ENCODE peak calls at places on chromosomes 16 and 17, in five cellular contexts. J is suprapubic skin, E is right lobe of liver, R is A549, I is breast epithelium. X is an unnamed sample.

GRCh38 chr16:74726736-74727135 is 26.1 kb upstream of the MLKL start:
- DNase-seq in R (peak; percentile 72), J (no peak), I (no peak), E (no peak), X (no peak)

GRCh38 chr17:57441270-57441600 is 184.9 kb downstream of the MSI2 start:
- DNase-seq in E (no peak), I (no peak), J (no peak), R (no peak), X (no peak)

GRCh38 chr17:9632741-9633140 is 12.6 kb upstream of the USP43 start:
- DNase-seq in R (no peak), E (no peak), J (no peak), I (no peak), X (no peak)

GRCh38 chr17:337866-338265 is 14.7 kb downstream of the RPH3AL start:
- DNase-seq in I (no peak), J (no peak), E (peak; percentile 40), R (no peak), X (no peak)

GRCh38 chr17:3980381-3980975 is 16.2 kb upstream of the ATP2A3 start:
- DNase-seq in R (no peak), I (no peak), E (peak; percentile 24), J (no peak), X (no peak)

GRCh38 chr17:7834554-7834890 is 505 bp downstream of the KDM6B start:
- DNase-seq in I (peak; percentile 54), E (peak; percentile 87), J (no peak), R (peak; percentile 76), X (peak; percentile 67)

GRCh38 chr16:66152841-66153525 is 213.5 kb upstream of the CDH5 start:
- DNase-seq in I (no peak), E (no peak), J (no peak), R (peak; percentile 4), X (no peak)

GRCh38 chr17:22469101-22469880 is 777.0 kb downstream of the KCNJ18 start:
- DNase-seq in R (no peak), J (no peak), E (no peak), I (no peak), X (no peak)

GRCh38 chr17:42554250-42555121 is 1.8 kb downstream of the HSD17B1 start:
- DNase-seq in I (peak; percentile 82), R (peak; percentile 82), J (peak; percentile 93), E (peak; percentile 92), X (peak; percentile 91)

GRCh38 chr16:11768850-11769249 is 26.2 kb upstream of the TXNDC11 start:
- DNase-seq in J (no peak), R (no peak), E (no peak), I (no peak), X (no peak)

GRCh38 chr16:31138621-31139578 is 3.4 kb upstream of the PRSS8 start:
- DNase-seq in E (no peak), J (no peak), R (peak; percentile 64), I (peak; percentile 85), X (peak; percentile 94)

GRCh38 chr16:88320947-88321634 is 61.7 kb upstream of the ZNF469 start:
- DNase-seq in R (peak; percentile 60), J (no peak), I (no peak), E (no peak), X (no peak)

GRCh38 chr17:34763727-34764665 is 184.6 kb downstream of the TMEM132E start:
- DNase-seq in E (peak; percentile 18), J (peak; percentile 34), I (no peak), R (no peak), X (no peak)

GRCh38 chr16:10752843-10753523 is 9.3 kb downstream of the NUBP1 start:
- DNase-seq in J (no peak), I (no peak), R (no peak), E (no peak), X (peak; percentile 22)

GRCh38 chr17:81338301-81339179 is 43.4 kb upstream of the SLC38A10 start:
- DNase-seq in J (no peak), I (no peak), R (no peak), E (no peak), X (no peak)

GRCh38 chr16:88118376-88118775 is 167.1 kb downstream of the BANP start:
- DNase-seq in I (no peak), E (no peak), R (no peak), J (no peak), X (no peak)

GRCh38 chr16:87681990-87682570 is 79.8 kb downstream of the JPH3 start:
- DNase-seq in J (no peak), R (peak; percentile 48), E (no peak), I (no peak), X (no peak)

GRCh38 chr16:74892574-74893461 is 92.1 kb downstream of the WDR59 start:
- DNase-seq in I (no peak), E (no peak), R (no peak), J (no peak), X (no peak)

GRCh38 chr16:85413713-85414663 is 199.1 kb upstream of the GSE1 start:
- DNase-seq in R (no peak), J (no peak), E (peak; percentile 13), I (no peak), X (no peak)

GRCh38 chr17:1227917-1228751 is 42.1 kb upstream of the BHLHA9 start:
- DNase-seq in R (no peak), I (no peak), J (no peak), E (peak; percentile 55), X (no peak)

GRCh38 chr17:42657824-42658588 is 1.1 kb upstream of the TUBG2 start:
- DNase-seq in I (no peak), R (no peak), J (no peak), E (no peak), X (no peak)

GRCh38 chr17:8740486-8740885 is 4.2 kb downstream of the CCDC42 start:
- DNase-seq in I (no peak), R (no peak), E (no peak), J (no peak), X (no peak)

GRCh38 chr16:27795992-27796614 is 246.2 kb downstream of the KATNIP start:
- DNase-seq in E (no peak), R (peak; percentile 28), J (no peak), I (no peak), X (peak; percentile 45)

GRCh38 chr16:57871457-57871856 is 69.2 kb upstream of the KIFC3 start:
- DNase-seq in R (peak; percentile 83), J (no peak), I (no peak), E (no peak), X (no peak)

GRCh38 chr17:6772016-6772415 is 4.0 kb upstream of the FBXO39 start:
- DNase-seq in J (no peak), I (no peak), R (no peak), E (no peak), X (no peak)

GRCh38 chr17:7644768-7645167 is 6.0 kb upstream of the ATP1B2 start:
- DNase-seq in I (no peak), E (no peak), J (no peak), R (no peak), X (no peak)

GRCh38 chr17:40517981-40518380 is 16.6 kb upstream of the TNS4 start:
- DNase-seq in J (peak; percentile 45), R (peak; percentile 30), I (no peak), E (no peak), X (no peak)

GRCh38 chr17:40520991-40521453 is 19.6 kb upstream of the TNS4 start:
- DNase-seq in E (no peak), I (no peak), J (peak; percentile 75), R (no peak), X (no peak)

GRCh38 chr17:40517286-40517662 is 15.9 kb upstream of the TNS4 start:
- DNase-seq in I (no peak), J (peak; percentile 35), R (no peak), E (no peak), X (no peak)

GRCh38 chr17:40518401-40519088 is 17.1 kb upstream of the TNS4 start:
- DNase-seq in I (no peak), E (no peak), R (peak; percentile 88), J (peak; percentile 74), X (peak; percentile 7)

DNA sequence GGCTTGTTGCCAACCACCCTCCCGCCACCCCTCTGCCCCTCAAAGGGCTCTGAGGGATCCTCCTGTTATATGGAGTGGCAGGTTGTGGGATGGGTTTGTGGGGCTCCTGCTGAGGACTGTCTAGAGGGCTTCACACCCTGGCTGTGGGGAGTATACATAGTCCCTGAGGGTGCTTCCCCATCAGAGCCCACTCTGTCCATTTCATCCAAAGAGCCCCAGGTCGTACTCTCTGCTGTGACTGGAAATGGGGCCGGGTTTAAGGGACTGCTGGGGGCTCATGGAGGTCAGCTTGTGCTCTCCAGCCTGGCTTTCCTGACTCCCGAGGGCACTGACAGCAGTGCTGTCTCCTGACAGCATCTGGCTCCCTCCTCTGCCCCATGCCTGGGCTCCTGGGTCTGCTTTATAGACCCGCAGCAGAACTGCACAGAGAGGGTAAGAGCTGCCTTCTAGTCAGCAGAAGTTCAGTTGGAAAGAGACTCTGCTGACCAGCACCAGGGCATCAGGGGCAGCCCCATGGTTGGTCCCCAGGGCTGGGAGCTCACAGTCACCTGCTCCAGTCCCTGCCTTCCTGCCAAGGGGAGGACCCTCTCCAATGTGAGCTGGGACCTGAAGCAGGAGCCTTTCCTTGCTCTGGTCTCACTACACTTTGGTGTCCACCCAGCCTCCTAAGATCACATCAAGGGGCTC is 17.8 kb upstream of the TNS4 start:
- DNase-seq in I (no peak), E (no peak), J (peak; percentile 58), R (no peak), X (peak; percentile 1)
- H3K4me1 ChIP-seq in I (peaks cover 8% of the 10 kb centered on the region), E (no peaks in the 10 kb centered on the region), J (peaks cover 77% of the 10 kb centered on the region), R (peaks cover 86% of the 10 kb centered on the region), X (peaks cover 24% of the 10 kb centered on the region)

GRCh38 chr16:23826528-23827244 is 9.1 kb upstream of the PRKCB start:
- DNase-seq in J (no peak), E (no peak), I (no peak), R (peak; percentile 38), X (no peak)

GRCh38 chr16:23824909-23825308 is 10.9 kb upstream of the PRKCB start:
- DNase-seq in E (no peak), R (no peak), I (no peak), J (no peak), X (no peak)

GRCh38 chr16:23830276-23830675 is 5.5 kb upstream of the PRKCB start:
- DNase-seq in J (no peak), R (no peak), I (no peak), E (no peak), X (no peak)

GRCh38 chr16:23829454-23829853 is 6.3 kb upstream of the PRKCB start:
- DNase-seq in R (no peak), J (no peak), E (no peak), I (no peak), X (no peak)

GRCh38 chr16:23827245-23827543 is 8.6 kb upstream of the PRKCB start:
- DNase-seq in E (no peak), I (no peak), R (no peak), J (no peak), X (no peak)
- TF ChIP-seq POLR2A in E (no peak), I (no peak), R (no peak), J (no peak), X (no peak)

DNA sequence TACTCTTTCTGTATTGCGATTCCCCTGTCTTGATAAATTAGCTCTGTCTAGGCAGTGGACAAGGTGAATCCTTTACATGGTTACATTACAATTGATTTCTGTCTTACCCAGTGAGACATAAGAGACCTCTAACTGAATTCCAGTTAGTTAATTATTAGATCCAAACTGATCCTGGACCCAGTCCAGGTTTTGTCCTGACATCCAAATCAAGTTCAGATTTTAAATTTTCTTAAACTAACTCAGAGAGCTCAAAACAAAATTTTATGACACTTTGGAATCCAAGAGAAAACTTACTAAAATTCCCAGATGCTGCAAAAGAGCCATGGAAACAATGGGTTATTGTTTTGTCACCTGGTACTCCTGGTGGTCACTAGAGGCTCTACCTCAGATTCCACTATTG is 2166.6 kb downstream of the TP53TG3F start:
- DNase-seq in E (no peak), J (no peak), R (no peak), I (no peak), X (no peak)
- H3K9me3 ChIP-seq in E (no peaks in the 10 kb centered on the region), J (peaks cover 2% of the 10 kb centered on the region), R (no peaks in the 10 kb centered on the region), I (no peaks in the 10 kb centered on the region), X (no peaks in the 10 kb centered on the region)

GRCh38 chr16:4376126-4376819 is 4.6 kb downstream of the VASN start:
- DNase-seq in E (peak; percentile 97), I (peak; percentile 47), R (no peak), J (peak; percentile 95), X (peak; percentile 97)
- H3K4me1 ChIP-seq in E (no peaks in the 10 kb centered on the region), I (peaks cover 30% of the 10 kb centered on the region), R (peaks cover 73% of the 10 kb centered on the region), J (peaks cover 89% of the 10 kb centered on the region), X (peaks cover 92% of the 10 kb centered on the region)

X was measured in thyroid gland.